ENCODE peak calls at places on chromosomes 13 and 19, in ten cellular contexts. One of them, this sample, is unnamed.

GRCh38 chr19:41998246-41999020 is 4.4 kb upstream of the ATP1A3 start:
- DNase-seq in SK-N-SH: peak; percentile 89
- DNase-seq in fibroblast of lung: peak; percentile 27
- DNase-seq in HepG2: peak; percentile 17
- DNase-seq in IMR-90: peak; percentile 39
- DNase-seq in upper lobe of left lung: peak; percentile 26
- DNase-seq in ovary: no peak
- DNase-seq in gastrocnemius medialis: no peak
- DNase-seq in neural progenitor cell: peak; percentile 92
- DNase-seq in astrocyte of the spinal cord: no peak
- DNase-seq in this sample: peak; percentile 47

GRCh38 chr13:44498502-44498901 is 77.6 kb downstream of the TSC22D1 start:
- DNase-seq in SK-N-SH: no peak
- DNase-seq in fibroblast of lung: no peak
- DNase-seq in HepG2: no peak
- DNase-seq in IMR-90: no peak
- DNase-seq in upper lobe of left lung: no peak
- DNase-seq in ovary: no peak
- DNase-seq in gastrocnemius medialis: no peak
- DNase-seq in neural progenitor cell: no peak
- DNase-seq in astrocyte of the spinal cord: no peak
- DNase-seq in this sample: no peak

GRCh38 chr19:991174-991931 is 7.2 kb downstream of the WDR18 start:
- DNase-seq in SK-N-SH: peak; percentile 88
- DNase-seq in fibroblast of lung: peak; percentile 22
- DNase-seq in HepG2: no peak
- DNase-seq in IMR-90: peak; percentile 46
- DNase-seq in upper lobe of left lung: no peak
- DNase-seq in ovary: no peak
- DNase-seq in gastrocnemius medialis: no peak
- DNase-seq in neural progenitor cell: peak; percentile 28
- DNase-seq in astrocyte of the spinal cord: peak; percentile 42
- DNase-seq in this sample: peak; percentile 58

GRCh38 chr13:71866173-71867091 is 572 bp downstream of the DACH1 start:
- DNase-seq in SK-N-SH: peak; percentile 70
- DNase-seq in fibroblast of lung: peak; percentile 17
- DNase-seq in HepG2: no peak
- DNase-seq in IMR-90: no peak
- DNase-seq in upper lobe of left lung: peak; percentile 25
- DNase-seq in ovary: no peak
- DNase-seq in gastrocnemius medialis: no peak
- DNase-seq in neural progenitor cell: peak; percentile 71
- DNase-seq in astrocyte of the spinal cord: no peak
- DNase-seq in this sample: no peak

GRCh38 chr19:16355293-16356043 is 30.8 kb downstream of the KLF2 start:
- DNase-seq in SK-N-SH: no peak
- DNase-seq in fibroblast of lung: peak; percentile 19
- DNase-seq in HepG2: no peak
- DNase-seq in IMR-90: no peak
- DNase-seq in upper lobe of left lung: no peak
- DNase-seq in ovary: peak; percentile 66
- DNase-seq in gastrocnemius medialis: no peak
- DNase-seq in neural progenitor cell: no peak
- DNase-seq in astrocyte of the spinal cord: no peak
- DNase-seq in this sample: peak; percentile 57

GRCh38 chr19:13819242-13819641 is 24.0 kb downstream of the ZSWIM4 start:
- DNase-seq in SK-N-SH: no peak
- DNase-seq in fibroblast of lung: no peak
- DNase-seq in HepG2: no peak
- DNase-seq in IMR-90: no peak
- DNase-seq in upper lobe of left lung: no peak
- DNase-seq in ovary: no peak
- DNase-seq in gastrocnemius medialis: no peak
- DNase-seq in neural progenitor cell: no peak
- DNase-seq in astrocyte of the spinal cord: no peak
- DNase-seq in this sample: no peak

GRCh38 chr19:21851596-21852345 is 15.8 kb upstream of the ZNF43 start:
- DNase-seq in SK-N-SH: peak; percentile 95
- DNase-seq in fibroblast of lung: peak; percentile 95
- DNase-seq in HepG2: peak; percentile 81
- DNase-seq in IMR-90: peak; percentile 94
- DNase-seq in upper lobe of left lung: peak; percentile 95
- DNase-seq in ovary: peak; percentile 93
- DNase-seq in gastrocnemius medialis: peak; percentile 83
- DNase-seq in neural progenitor cell: peak; percentile 98
- DNase-seq in astrocyte of the spinal cord: peak; percentile 96
- DNase-seq in this sample: peak; percentile 96

GRCh38 chr13:76522083-76522755 is 364.0 kb downstream of the KCTD12 start:
- DNase-seq in SK-N-SH: peak; percentile 67
- DNase-seq in fibroblast of lung: peak; percentile 32
- DNase-seq in HepG2: no peak
- DNase-seq in IMR-90: peak; percentile 37
- DNase-seq in upper lobe of left lung: no peak
- DNase-seq in ovary: no peak
- DNase-seq in gastrocnemius medialis: no peak
- DNase-seq in neural progenitor cell: no peak
- DNase-seq in astrocyte of the spinal cord: no peak
- DNase-seq in this sample: peak; percentile 52

GRCh38 chr13:25980255-25980654 is 71.6 kb downstream of the SHISA2 start:
- DNase-seq in SK-N-SH: peak; percentile 40
- DNase-seq in fibroblast of lung: peak; percentile 10
- DNase-seq in HepG2: peak; percentile 11
- DNase-seq in IMR-90: peak; percentile 3
- DNase-seq in upper lobe of left lung: no peak
- DNase-seq in ovary: no peak
- DNase-seq in gastrocnemius medialis: no peak
- DNase-seq in neural progenitor cell: peak; percentile 79
- DNase-seq in astrocyte of the spinal cord: no peak
- DNase-seq in this sample: peak; percentile 26

DNA sequence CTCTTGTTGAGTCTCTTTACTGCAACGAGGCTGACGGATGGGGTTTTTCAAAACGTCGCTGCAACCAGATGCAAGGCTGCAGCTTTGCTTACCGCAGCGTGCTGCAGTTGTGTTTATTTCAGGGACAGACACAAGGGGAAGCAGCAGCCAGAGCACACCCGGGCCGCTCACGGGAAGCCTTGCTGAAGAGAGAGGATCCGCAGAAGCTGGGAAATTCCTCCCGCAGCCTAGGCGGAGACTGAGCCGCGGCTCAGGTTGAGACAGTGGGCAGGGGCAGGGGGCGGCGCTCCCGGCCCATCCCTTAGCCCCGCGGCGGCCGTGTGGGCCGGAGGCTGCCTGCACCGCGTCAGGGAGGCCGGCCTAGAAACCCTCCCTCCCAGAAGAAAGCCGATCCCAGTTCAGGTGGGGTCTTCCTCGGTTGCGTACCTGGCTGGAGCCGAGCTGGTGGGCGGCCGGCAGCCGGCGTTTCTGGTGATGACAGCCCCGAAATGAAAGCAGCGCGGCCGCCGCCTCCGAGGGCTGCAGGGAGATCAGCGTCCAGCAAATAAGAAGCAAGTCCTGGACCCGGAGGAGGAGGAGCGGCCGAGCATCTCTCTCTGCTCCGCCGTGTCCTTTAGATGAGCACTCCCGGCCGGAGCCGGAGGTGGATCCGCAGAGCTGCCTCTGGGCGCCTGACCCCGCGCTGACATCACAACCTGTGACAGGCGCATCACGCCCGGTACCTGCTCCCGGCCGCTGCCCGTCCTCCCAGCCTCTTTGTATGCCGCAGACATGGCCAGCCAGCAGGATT is at the start of gene FRY:
- DNase-seq in SK-N-SH: peak; percentile 81
- DNase-seq in fibroblast of lung: peak; percentile 65
- DNase-seq in HepG2: peak; percentile 74
- DNase-seq in IMR-90: peak; percentile 58
- DNase-seq in upper lobe of left lung: peak; percentile 82
- DNase-seq in ovary: peak; percentile 65
- DNase-seq in gastrocnemius medialis: peak; percentile 50
- DNase-seq in neural progenitor cell: peak; percentile 93
- DNase-seq in astrocyte of the spinal cord: peak; percentile 55
- DNase-seq in this sample: peak; percentile 57
- TF ChIP-seq CTCF in SK-N-SH: no peak
- TF ChIP-seq CTCF in fibroblast of lung: no peak
- TF ChIP-seq CTCF in HepG2: peak; percentile 60
- TF ChIP-seq CTCF in IMR-90: peak; percentile 2
- TF ChIP-seq CTCF in upper lobe of left lung: no peak
- TF ChIP-seq CTCF in ovary: no peak
- TF ChIP-seq CTCF in gastrocnemius medialis: no peak
- TF ChIP-seq CTCF in neural progenitor cell: peak; percentile 29
- TF ChIP-seq CTCF in astrocyte of the spinal cord: no peak
- TF ChIP-seq CTCF in this sample: peak; percentile 27

GRCh38 chr13:110387451-110388140 is 80.5 kb downstream of the COL4A2 start:
- DNase-seq in SK-N-SH: no peak
- DNase-seq in fibroblast of lung: no peak
- DNase-seq in HepG2: no peak
- DNase-seq in IMR-90: peak; percentile 84
- DNase-seq in upper lobe of left lung: no peak
- DNase-seq in ovary: peak; percentile 81
- DNase-seq in gastrocnemius medialis: peak; percentile 24
- DNase-seq in neural progenitor cell: peak; percentile 48
- DNase-seq in astrocyte of the spinal cord: peak; percentile 68
- DNase-seq in this sample: peak; percentile 90
- H3K4me3 ChIP-seq in SK-N-SH: no peak overlapping the region
- H3K4me3 ChIP-seq in fibroblast of lung: no peak overlapping the region
- H3K4me3 ChIP-seq in HepG2: no peak overlapping the region
- H3K4me3 ChIP-seq in IMR-90: no peak overlapping the region
- H3K4me3 ChIP-seq in upper lobe of left lung: no peak overlapping the region
- H3K4me3 ChIP-seq in ovary: peak overlapping the region; percentile 9
- H3K4me3 ChIP-seq in gastrocnemius medialis: peak overlapping the region; percentile 30
- H3K4me3 ChIP-seq in neural progenitor cell: no peak overlapping the region
- H3K4me3 ChIP-seq in astrocyte of the spinal cord: no peak overlapping the region
- H3K4me3 ChIP-seq in this sample: no peak overlapping the region

DNA sequence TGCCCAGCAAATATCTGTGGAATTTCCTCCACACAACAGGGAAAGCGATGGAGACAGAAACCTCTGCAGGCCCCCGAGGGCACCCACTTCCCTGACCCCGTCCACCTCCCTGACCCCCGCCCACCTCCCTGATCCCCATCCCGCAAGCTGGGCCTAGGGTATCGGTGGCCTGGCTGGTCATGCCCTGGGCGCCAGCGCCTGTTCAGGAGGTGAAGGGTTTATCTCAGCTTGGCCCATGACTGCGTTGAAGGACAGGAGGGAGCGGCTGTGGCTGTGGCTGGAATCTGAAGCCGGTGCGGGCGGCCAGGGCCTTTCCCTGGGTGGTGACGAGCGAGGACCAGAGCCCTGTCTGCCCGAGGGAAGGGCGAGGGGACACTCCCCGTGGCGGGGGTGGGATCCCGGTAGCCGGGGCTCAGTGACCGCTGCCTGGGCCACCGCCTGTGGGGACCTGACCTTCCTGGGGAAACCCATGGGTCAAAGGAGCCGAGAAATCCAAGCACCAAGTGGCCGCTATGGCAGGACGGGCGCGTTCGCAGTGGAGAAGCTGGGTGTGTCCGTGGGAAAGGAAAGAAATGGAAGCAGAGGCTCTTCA is 20.7 kb downstream of the GAS6 start:
- DNase-seq in SK-N-SH: no peak
- DNase-seq in fibroblast of lung: no peak
- DNase-seq in HepG2: no peak
- DNase-seq in IMR-90: no peak
- DNase-seq in upper lobe of left lung: no peak
- DNase-seq in ovary: peak; percentile 17
- DNase-seq in gastrocnemius medialis: no peak
- DNase-seq in neural progenitor cell: no peak
- DNase-seq in astrocyte of the spinal cord: no peak
- DNase-seq in this sample: no peak
- TF ChIP-seq CTCF in SK-N-SH: no peak
- TF ChIP-seq CTCF in fibroblast of lung: no peak
- TF ChIP-seq CTCF in HepG2: no peak
- TF ChIP-seq CTCF in IMR-90: no peak
- TF ChIP-seq CTCF in upper lobe of left lung: no peak
- TF ChIP-seq CTCF in ovary: no peak
- TF ChIP-seq CTCF in gastrocnemius medialis: no peak
- TF ChIP-seq CTCF in neural progenitor cell: no peak
- TF ChIP-seq CTCF in astrocyte of the spinal cord: no peak
- TF ChIP-seq CTCF in this sample: no peak

GRCh38 chr19:49422407-49423277 is 599 bp downstream of the PTH2 start:
- DNase-seq in SK-N-SH: peak; percentile 85
- DNase-seq in fibroblast of lung: peak; percentile 30
- DNase-seq in HepG2: no peak
- DNase-seq in IMR-90: peak; percentile 17
- DNase-seq in upper lobe of left lung: no peak
- DNase-seq in ovary: no peak
- DNase-seq in gastrocnemius medialis: no peak
- DNase-seq in neural progenitor cell: peak; percentile 92
- DNase-seq in astrocyte of the spinal cord: no peak
- DNase-seq in this sample: no peak

GRCh38 chr19:49421878-49422202 is 1.4 kb downstream of the PTH2 start:
- DNase-seq in SK-N-SH: no peak
- DNase-seq in fibroblast of lung: no peak
- DNase-seq in HepG2: no peak
- DNase-seq in IMR-90: no peak
- DNase-seq in upper lobe of left lung: no peak
- DNase-seq in ovary: no peak
- DNase-seq in gastrocnemius medialis: no peak
- DNase-seq in neural progenitor cell: no peak
- DNase-seq in astrocyte of the spinal cord: no peak
- DNase-seq in this sample: no peak

GRCh38 chr19:49420227-49420626 is 3.0 kb downstream of the PTH2 start:
- DNase-seq in SK-N-SH: no peak
- DNase-seq in fibroblast of lung: no peak
- DNase-seq in HepG2: no peak
- DNase-seq in IMR-90: no peak
- DNase-seq in upper lobe of left lung: no peak
- DNase-seq in ovary: no peak
- DNase-seq in gastrocnemius medialis: no peak
- DNase-seq in neural progenitor cell: no peak
- DNase-seq in astrocyte of the spinal cord: no peak
- DNase-seq in this sample: no peak

GRCh38 chr19:49419173-49419572 is 4.1 kb downstream of the PTH2 start:
- DNase-seq in SK-N-SH: no peak
- DNase-seq in fibroblast of lung: no peak
- DNase-seq in HepG2: no peak
- DNase-seq in IMR-90: no peak
- DNase-seq in upper lobe of left lung: no peak
- DNase-seq in ovary: no peak
- DNase-seq in gastrocnemius medialis: no peak
- DNase-seq in neural progenitor cell: no peak
- DNase-seq in astrocyte of the spinal cord: no peak
- DNase-seq in this sample: no peak

DNA sequence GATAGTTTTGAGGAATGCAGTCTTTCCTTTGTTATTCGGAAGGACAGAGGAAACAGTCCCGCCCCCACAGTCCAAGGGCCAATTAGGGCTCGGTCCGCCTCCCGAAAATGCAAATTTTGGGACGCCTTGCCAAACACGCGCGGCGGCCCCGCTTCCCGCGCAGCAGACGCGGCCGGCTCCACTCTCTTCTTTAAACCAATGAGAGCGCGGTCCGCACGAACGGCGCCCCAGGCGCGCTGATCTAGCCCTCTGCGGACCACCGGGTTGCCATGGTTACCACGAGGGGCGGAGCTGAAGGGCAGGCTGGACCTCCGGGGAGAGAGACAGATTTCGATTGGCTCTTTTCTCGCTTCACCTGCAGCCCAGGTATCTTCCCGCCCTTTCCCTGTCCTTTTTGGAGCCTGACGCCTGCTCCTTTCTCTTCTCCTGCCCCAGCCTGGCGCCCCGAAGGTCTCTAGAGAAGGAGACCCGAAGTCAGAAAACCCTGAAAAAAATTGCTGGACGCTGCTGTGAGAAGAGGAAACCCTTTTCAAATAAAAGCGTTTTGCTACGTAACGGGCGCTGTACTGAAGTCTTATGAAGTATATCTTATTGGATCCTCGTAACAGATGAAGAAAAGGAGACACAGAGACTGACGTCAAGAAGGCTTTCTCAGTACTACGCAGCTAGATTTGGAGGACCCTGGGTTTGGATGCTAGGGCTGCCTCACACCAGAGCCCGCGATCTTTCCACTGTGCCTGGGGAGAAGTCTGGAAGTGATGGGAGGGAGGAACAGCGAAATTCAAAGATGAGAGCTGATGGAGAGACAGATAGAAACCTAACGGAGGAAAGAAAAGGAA is 2.0 kb downstream of the PTH2 start:
- DNase-seq in SK-N-SH: peak; percentile 95
- DNase-seq in fibroblast of lung: peak; percentile 44
- DNase-seq in HepG2: no peak
- DNase-seq in IMR-90: peak; percentile 17
- DNase-seq in upper lobe of left lung: peak; percentile 63
- DNase-seq in ovary: no peak
- DNase-seq in gastrocnemius medialis: no peak
- DNase-seq in neural progenitor cell: peak; percentile 98
- DNase-seq in astrocyte of the spinal cord: peak; percentile 27
- DNase-seq in this sample: peak; percentile 61
- H3K4me3 ChIP-seq in SK-N-SH: no peak overlapping the region
- H3K4me3 ChIP-seq in fibroblast of lung: no peak overlapping the region
- H3K4me3 ChIP-seq in HepG2: no peak overlapping the region
- H3K4me3 ChIP-seq in IMR-90: no peak overlapping the region
- H3K4me3 ChIP-seq in upper lobe of left lung: no peak overlapping the region
- H3K4me3 ChIP-seq in ovary: no peak overlapping the region
- H3K4me3 ChIP-seq in gastrocnemius medialis: no peak overlapping the region
- H3K4me3 ChIP-seq in neural progenitor cell: no peak overlapping the region
- H3K4me3 ChIP-seq in astrocyte of the spinal cord: no peak overlapping the region
- H3K4me3 ChIP-seq in this sample: no peak overlapping the region